ENCODE peak calls at places on chromosomes 5 and 9, in six cellular contexts. H is Karpas-422; W is activated T-cell treated with anti-CD3 and anti-CD28 coated beads for 1 hour; Q is stimulated activated CD8-positive, alpha-beta memory T cell treated with anti-CD3 and anti-CD28 coated beads, Interleukin-4, amount 100 ng/mL, for 48 hours; F is activated CD4-positive, alpha-beta T cell treated with anti-CD3 and anti-CD28 coated beads, Interleukin-2, amount 50 U/mL, for 48 hours; B is amniotic stem cell. X is an unnamed sample.
A peak's percentile ranks its signal among the peaks of the same experiment; 100 is the strongest.

GRCh38 chr5:153031326-153031725 is 459.1 kb upstream of the GRIA1 start:
- DNase-seq in H (no peak), W (no peak), Q (no peak), F (no peak), B (no peak), X (no peak)

GRCh38 chr9:90441814-90442213 is 200.8 kb downstream of the DIRAS2 start:
- DNase-seq in H (no peak), W (no peak), Q (no peak), F (no peak), B (no peak), X (no peak)

GRCh38 chr5:88509403-88509802 is 240.8 kb upstream of the TMEM161B start:
- DNase-seq in H (no peak), W (no peak), Q (no peak), F (no peak), B (no peak), X (no peak)

GRCh38 chr5:149887622-149888183 is 56.9 kb downstream of the PDE6A start:
- DNase-seq in H (no peak), W (no peak), Q (no peak), F (no peak), B (no peak), X (no peak)

GRCh38 chr5:131628990-131629389 is 6.0 kb downstream of the RAPGEF6 start:
- DNase-seq in H (no peak), W (no peak), Q (no peak), F (no peak), B (no peak), X (no peak)

GRCh38 chr5:135829681-135830383 is 4.6 kb upstream of the SLC25A48 start:
- DNase-seq in H (peak; percentile 88), W (no peak), Q (peak; percentile 77), F (peak; percentile 60), B (peak; percentile 12), X (peak; percentile 48)

GRCh38 chr9:116632990-116633441 is 54.1 kb upstream of the TRIM32 start:
- DNase-seq in H (no peak), W (no peak), Q (no peak), F (no peak), B (no peak), X (no peak)

GRCh38 chr5:123670981-123671557 is 159.1 kb downstream of the CSNK1G3 start:
- DNase-seq in H (peak; percentile 91), W (peak; percentile 9), Q (peak; percentile 69), F (peak; percentile 62), B (no peak), X (peak; percentile 30)

GRCh38 chr5:180786398-180787005 is 16.1 kb downstream of the MGAT1 start:
- DNase-seq in H (no peak), W (no peak), Q (no peak), F (no peak), B (no peak), X (no peak)

GRCh38 chr9:124593080-124594058 is 86.2 kb upstream of the NR5A1 start:
- DNase-seq in H (no peak), W (no peak), Q (no peak), F (no peak), B (no peak), X (no peak)

GRCh38 chr9:132610661-132611060 is 28.3 kb downstream of the BARHL1 start:
- DNase-seq in H (no peak), W (no peak), Q (no peak), F (no peak), B (no peak), X (no peak)

GRCh38 chr9:133305731-133306130 is 30.3 kb downstream of the SURF6 start:
- DNase-seq in H (no peak), W (no peak), Q (no peak), F (no peak), B (no peak), X (no peak)

GRCh38 chr9:95110956-95111525 is 206.5 kb downstream of the FANCC start:
- DNase-seq in H (no peak), W (no peak), Q (no peak), F (no peak), B (no peak), X (no peak)

GRCh38 chr5:32767948-32768427 is 56.9 kb downstream of the NPR3 start:
- DNase-seq in H (no peak), W (no peak), Q (no peak), F (no peak), B (peak; percentile 90), X (no peak)

GRCh38 chr9:133151601-133152525 is 11.9 kb downstream of the GBGT1 start:
- DNase-seq in H (no peak), W (no peak), Q (no peak), F (no peak), B (no peak), X (no peak)

GRCh38 chr5:179154346-179154990 is 94.3 kb downstream of the ZNF354C start:
- DNase-seq in H (no peak), W (no peak), Q (no peak), F (no peak), B (no peak), X (no peak)

GRCh38 chr9:134089972-134090371 is 22.1 kb upstream of the BRD3 start:
- DNase-seq in H (no peak), W (no peak), Q (no peak), F (no peak), B (no peak), X (no peak)

GRCh38 chr9:95584176-95584575 is 67.4 kb upstream of the PTCH1 start:
- DNase-seq in H (no peak), W (no peak), Q (no peak), F (no peak), B (no peak), X (no peak)

GRCh38 chr5:142248853-142249462 is 75.9 kb downstream of the SPRY4 start:
- DNase-seq in H (no peak), W (no peak), Q (no peak), F (no peak), B (no peak), X (no peak)

GRCh38 chr5:16456103-16456832 is 9.3 kb downstream of the ZNF622 start:
- DNase-seq in H (peak; percentile 89), W (no peak), Q (peak; percentile 28), F (peak; percentile 35), B (peak; percentile 34), X (no peak)